ENCODE peak calls at places on chromosome 10, in four cellular contexts. L, N, R and H are unnamed samples.

GRCh38 chr10:101224910-101225823 is 4.1 kb downstream of the LBX1 start:
- DNase-seq in R (no peak), L (no peak), N (no peak), H (no peak)

GRCh38 chr10:102375250-102375649 is 20.3 kb upstream of the NFKB2 start:
- DNase-seq in N (no peak), R (no peak), L (no peak), H (no peak)

GRCh38 chr10:73995035-73995358 is 2.9 kb upstream of the VCL start:
- DNase-seq in N (no peak), R (no peak), L (no peak), H (no peak)

GRCh38 chr10:48820231-48820630 is 119.4 kb downstream of the LRRC18 start:
- DNase-seq in R (no peak), L (no peak), N (no peak), H (no peak)

GRCh38 chr10:71598673-71599072 is 120.9 kb downstream of the C10orf105 start:
- DNase-seq in L (no peak), R (no peak), N (no peak), H (no peak)

GRCh38 chr10:4519691-4520402 is 306.2 kb upstream of the AKR1E2 start:
- DNase-seq in N (peak), L (no peak), R (no peak), H (no peak)

GRCh38 chr10:618229-618989 is 71.1 kb downstream of the DIP2C start:
- DNase-seq in L (no peak), R (no peak), N (no peak), H (no peak)

GRCh38 chr10:69766161-69766910 is 35.4 kb upstream of the COL13A1 start:
- DNase-seq in L (no peak), R (no peak), N (no peak), H (no peak)

GRCh38 chr10:62244785-62245595 is 23.7 kb downstream of the RTKN2 start:
- DNase-seq in R (no peak), L (peak), N (peak), H (peak)

GRCh38 chr10:72058989-72059842 is 29.1 kb downstream of the SPOCK2 start:
- DNase-seq in N (no peak), R (no peak), L (no peak), H (no peak)